ENCODE peak calls at places on chromosomes 3 and 15, in eight cellular contexts. One of them, this sample, is unnamed.

GRCh38 chr3:46671541-46672348 is 21.7 kb downstream of the ALS2CL start:
- DNase-seq in GM23338: no peak
- DNase-seq in CD4-positive, alpha-beta T cell: no peak
- DNase-seq in Panc1: no peak
- DNase-seq in activated CD8-positive, alpha-beta memory T cell treated with anti-CD3 and anti-CD28 coated beads for 48 hours: no peak
- DNase-seq in putamen: no peak
- DNase-seq in stimulated activated naive CD4-positive, alpha-beta T cell: no peak
- DNase-seq in T follicular helper cell: no peak
- DNase-seq in this sample: no peak

GRCh38 chr3:188683032-188683491 is 488.7 kb upstream of the TPRG1 start:
- DNase-seq in GM23338: no peak
- DNase-seq in CD4-positive, alpha-beta T cell: no peak
- DNase-seq in Panc1: peak; percentile 43
- DNase-seq in activated CD8-positive, alpha-beta memory T cell treated with anti-CD3 and anti-CD28 coated beads for 48 hours: no peak
- DNase-seq in putamen: no peak
- DNase-seq in stimulated activated naive CD4-positive, alpha-beta T cell: no peak
- DNase-seq in T follicular helper cell: no peak
- DNase-seq in this sample: no peak

GRCh38 chr3:100099621-100100020 is 14.7 kb downstream of the FILIP1L start:
- DNase-seq in GM23338: no peak
- DNase-seq in CD4-positive, alpha-beta T cell: no peak
- DNase-seq in Panc1: no peak
- DNase-seq in activated CD8-positive, alpha-beta memory T cell treated with anti-CD3 and anti-CD28 coated beads for 48 hours: no peak
- DNase-seq in putamen: no peak
- DNase-seq in stimulated activated naive CD4-positive, alpha-beta T cell: no peak
- DNase-seq in T follicular helper cell: no peak
- DNase-seq in this sample: no peak

GRCh38 chr3:142881445-142882224 is 7.2 kb downstream of the PCOLCE2 start:
- DNase-seq in GM23338: no peak
- DNase-seq in CD4-positive, alpha-beta T cell: no peak
- DNase-seq in Panc1: no peak
- DNase-seq in activated CD8-positive, alpha-beta memory T cell treated with anti-CD3 and anti-CD28 coated beads for 48 hours: no peak
- DNase-seq in putamen: no peak
- DNase-seq in stimulated activated naive CD4-positive, alpha-beta T cell: no peak
- DNase-seq in T follicular helper cell: no peak
- DNase-seq in this sample: no peak

GRCh38 chr15:39735120-39735717 is 47.4 kb downstream of the FSIP1 start:
- DNase-seq in GM23338: no peak
- DNase-seq in CD4-positive, alpha-beta T cell: no peak
- DNase-seq in Panc1: no peak
- DNase-seq in activated CD8-positive, alpha-beta memory T cell treated with anti-CD3 and anti-CD28 coated beads for 48 hours: no peak
- DNase-seq in putamen: no peak
- DNase-seq in stimulated activated naive CD4-positive, alpha-beta T cell: no peak
- DNase-seq in T follicular helper cell: no peak
- DNase-seq in this sample: no peak

GRCh38 chr3:125916376-125916978 is 52.5 kb upstream of the ROPN1B start:
- DNase-seq in GM23338: peak; percentile 93
- DNase-seq in CD4-positive, alpha-beta T cell: peak; percentile 95
- DNase-seq in Panc1: peak; percentile 73
- DNase-seq in activated CD8-positive, alpha-beta memory T cell treated with anti-CD3 and anti-CD28 coated beads for 48 hours: no peak
- DNase-seq in putamen: peak; percentile 95
- DNase-seq in stimulated activated naive CD4-positive, alpha-beta T cell: peak; percentile 99
- DNase-seq in T follicular helper cell: peak; percentile 96
- DNase-seq in this sample: peak; percentile 97

GRCh38 chr3:8325306-8325705 is 176.3 kb upstream of the LMCD1 start:
- DNase-seq in GM23338: no peak
- DNase-seq in CD4-positive, alpha-beta T cell: no peak
- DNase-seq in Panc1: no peak
- DNase-seq in activated CD8-positive, alpha-beta memory T cell treated with anti-CD3 and anti-CD28 coated beads for 48 hours: no peak
- DNase-seq in putamen: peak; percentile 38
- DNase-seq in stimulated activated naive CD4-positive, alpha-beta T cell: no peak
- DNase-seq in T follicular helper cell: no peak
- DNase-seq in this sample: no peak

GRCh38 chr3:53174346-53175250 is 13.6 kb downstream of the PRKCD start:
- DNase-seq in GM23338: no peak
- DNase-seq in CD4-positive, alpha-beta T cell: no peak
- DNase-seq in Panc1: no peak
- DNase-seq in activated CD8-positive, alpha-beta memory T cell treated with anti-CD3 and anti-CD28 coated beads for 48 hours: no peak
- DNase-seq in putamen: no peak
- DNase-seq in stimulated activated naive CD4-positive, alpha-beta T cell: no peak
- DNase-seq in T follicular helper cell: no peak
- DNase-seq in this sample: no peak

GRCh38 chr3:3178498-3179328 is 778 bp downstream of the CRBN start:
- DNase-seq in GM23338: no peak
- DNase-seq in CD4-positive, alpha-beta T cell: no peak
- DNase-seq in Panc1: no peak
- DNase-seq in activated CD8-positive, alpha-beta memory T cell treated with anti-CD3 and anti-CD28 coated beads for 48 hours: no peak
- DNase-seq in putamen: no peak
- DNase-seq in stimulated activated naive CD4-positive, alpha-beta T cell: no peak
- DNase-seq in T follicular helper cell: no peak
- DNase-seq in this sample: no peak

GRCh38 chr15:52117549-52117948 is 5.0 kb upstream of the BCL2L10 start:
- DNase-seq in GM23338: no peak
- DNase-seq in CD4-positive, alpha-beta T cell: no peak
- DNase-seq in Panc1: no peak
- DNase-seq in activated CD8-positive, alpha-beta memory T cell treated with anti-CD3 and anti-CD28 coated beads for 48 hours: no peak
- DNase-seq in putamen: no peak
- DNase-seq in stimulated activated naive CD4-positive, alpha-beta T cell: no peak
- DNase-seq in T follicular helper cell: no peak
- DNase-seq in this sample: no peak

GRCh38 chr3:197501879-197502620 is 53.7 kb downstream of the BDH1 start:
- DNase-seq in GM23338: peak; percentile 90
- DNase-seq in CD4-positive, alpha-beta T cell: no peak
- DNase-seq in Panc1: no peak
- DNase-seq in activated CD8-positive, alpha-beta memory T cell treated with anti-CD3 and anti-CD28 coated beads for 48 hours: no peak
- DNase-seq in putamen: peak; percentile 58
- DNase-seq in stimulated activated naive CD4-positive, alpha-beta T cell: peak; percentile 17
- DNase-seq in T follicular helper cell: no peak
- DNase-seq in this sample: no peak

GRCh38 chr3:117660941-117661635 is 951.5 kb downstream of the TUSC7 start:
- DNase-seq in GM23338: peak; percentile 11
- DNase-seq in CD4-positive, alpha-beta T cell: no peak
- DNase-seq in Panc1: no peak
- DNase-seq in activated CD8-positive, alpha-beta memory T cell treated with anti-CD3 and anti-CD28 coated beads for 48 hours: no peak
- DNase-seq in putamen: no peak
- DNase-seq in stimulated activated naive CD4-positive, alpha-beta T cell: no peak
- DNase-seq in T follicular helper cell: no peak
- DNase-seq in this sample: no peak

GRCh38 chr3:17360991-17361390 is 381.4 kb downstream of the TBC1D5 start:
- DNase-seq in GM23338: no peak
- DNase-seq in CD4-positive, alpha-beta T cell: no peak
- DNase-seq in Panc1: no peak
- DNase-seq in activated CD8-positive, alpha-beta memory T cell treated with anti-CD3 and anti-CD28 coated beads for 48 hours: no peak
- DNase-seq in putamen: no peak
- DNase-seq in stimulated activated naive CD4-positive, alpha-beta T cell: no peak
- DNase-seq in T follicular helper cell: no peak
- DNase-seq in this sample: no peak

GRCh38 chr3:46947981-46948791 is 28.4 kb downstream of the CCDC12 start:
- DNase-seq in GM23338: no peak
- DNase-seq in CD4-positive, alpha-beta T cell: peak; percentile 61
- DNase-seq in Panc1: no peak
- DNase-seq in activated CD8-positive, alpha-beta memory T cell treated with anti-CD3 and anti-CD28 coated beads for 48 hours: no peak
- DNase-seq in putamen: no peak
- DNase-seq in stimulated activated naive CD4-positive, alpha-beta T cell: no peak
- DNase-seq in T follicular helper cell: peak; percentile 51
- DNase-seq in this sample: peak; percentile 70

GRCh38 chr3:144708437-144708836 is 736.8 kb downstream of the DIPK2A start:
- DNase-seq in GM23338: no peak
- DNase-seq in CD4-positive, alpha-beta T cell: no peak
- DNase-seq in Panc1: no peak
- DNase-seq in activated CD8-positive, alpha-beta memory T cell treated with anti-CD3 and anti-CD28 coated beads for 48 hours: no peak
- DNase-seq in putamen: no peak
- DNase-seq in stimulated activated naive CD4-positive, alpha-beta T cell: no peak
- DNase-seq in T follicular helper cell: no peak
- DNase-seq in this sample: no peak

GRCh38 chr3:148889828-148890227 is 24.7 kb downstream of the CPA3 start:
- DNase-seq in GM23338: no peak
- DNase-seq in CD4-positive, alpha-beta T cell: no peak
- DNase-seq in Panc1: no peak
- DNase-seq in activated CD8-positive, alpha-beta memory T cell treated with anti-CD3 and anti-CD28 coated beads for 48 hours: no peak
- DNase-seq in putamen: no peak
- DNase-seq in stimulated activated naive CD4-positive, alpha-beta T cell: no peak
- DNase-seq in T follicular helper cell: no peak
- DNase-seq in this sample: no peak

GRCh38 chr3:102974333-102974732 is 539.5 kb downstream of the ZPLD1 start:
- DNase-seq in GM23338: no peak
- DNase-seq in CD4-positive, alpha-beta T cell: no peak
- DNase-seq in Panc1: no peak
- DNase-seq in activated CD8-positive, alpha-beta memory T cell treated with anti-CD3 and anti-CD28 coated beads for 48 hours: no peak
- DNase-seq in putamen: no peak
- DNase-seq in stimulated activated naive CD4-positive, alpha-beta T cell: no peak
- DNase-seq in T follicular helper cell: no peak
- DNase-seq in this sample: no peak

GRCh38 chr3:138429665-138430064 is 4.8 kb upstream of the ESYT3 start:
- DNase-seq in GM23338: no peak
- DNase-seq in CD4-positive, alpha-beta T cell: no peak
- DNase-seq in Panc1: no peak
- DNase-seq in activated CD8-positive, alpha-beta memory T cell treated with anti-CD3 and anti-CD28 coated beads for 48 hours: no peak
- DNase-seq in putamen: no peak
- DNase-seq in stimulated activated naive CD4-positive, alpha-beta T cell: no peak
- DNase-seq in T follicular helper cell: no peak
- DNase-seq in this sample: no peak

GRCh38 chr3:185732782-185733181 is 92.1 kb downstream of the IGF2BP2 start:
- DNase-seq in GM23338: no peak
- DNase-seq in CD4-positive, alpha-beta T cell: no peak
- DNase-seq in Panc1: no peak
- DNase-seq in activated CD8-positive, alpha-beta memory T cell treated with anti-CD3 and anti-CD28 coated beads for 48 hours: no peak
- DNase-seq in putamen: no peak
- DNase-seq in stimulated activated naive CD4-positive, alpha-beta T cell: no peak
- DNase-seq in T follicular helper cell: no peak
- DNase-seq in this sample: no peak

GRCh38 chr3:197811343-197811742 is 20.3 kb downstream of the LRCH3 start:
- DNase-seq in GM23338: no peak
- DNase-seq in CD4-positive, alpha-beta T cell: no peak
- DNase-seq in Panc1: no peak
- DNase-seq in activated CD8-positive, alpha-beta memory T cell treated with anti-CD3 and anti-CD28 coated beads for 48 hours: no peak
- DNase-seq in putamen: peak; percentile 84
- DNase-seq in stimulated activated naive CD4-positive, alpha-beta T cell: no peak
- DNase-seq in T follicular helper cell: no peak
- DNase-seq in this sample: no peak

GRCh38 chr15:36748743-36749142 is 169.3 kb downstream of the CDIN1 start:
- DNase-seq in GM23338: no peak
- DNase-seq in CD4-positive, alpha-beta T cell: no peak
- DNase-seq in Panc1: no peak
- DNase-seq in activated CD8-positive, alpha-beta memory T cell treated with anti-CD3 and anti-CD28 coated beads for 48 hours: no peak
- DNase-seq in putamen: no peak
- DNase-seq in stimulated activated naive CD4-positive, alpha-beta T cell: no peak
- DNase-seq in T follicular helper cell: no peak
- DNase-seq in this sample: no peak

GRCh38 chr3:71062920-71063767 is 520.4 kb downstream of the FOXP1 start:
- DNase-seq in GM23338: no peak
- DNase-seq in CD4-positive, alpha-beta T cell: no peak
- DNase-seq in Panc1: no peak
- DNase-seq in activated CD8-positive, alpha-beta memory T cell treated with anti-CD3 and anti-CD28 coated beads for 48 hours: no peak
- DNase-seq in putamen: no peak
- DNase-seq in stimulated activated naive CD4-positive, alpha-beta T cell: peak; percentile 37
- DNase-seq in T follicular helper cell: no peak
- DNase-seq in this sample: no peak

GRCh38 chr3:50237133-50237651 is 1.2 kb downstream of the GNAI2 start:
- DNase-seq in GM23338: peak; percentile 37
- DNase-seq in CD4-positive, alpha-beta T cell: no peak
- DNase-seq in Panc1: no peak
- DNase-seq in activated CD8-positive, alpha-beta memory T cell treated with anti-CD3 and anti-CD28 coated beads for 48 hours: no peak
- DNase-seq in putamen: no peak
- DNase-seq in stimulated activated naive CD4-positive, alpha-beta T cell: peak; percentile 39
- DNase-seq in T follicular helper cell: no peak
- DNase-seq in this sample: no peak

This sample was measured in T-helper 9 cell.